ENCODE peak calls at places on chromosome 10, in four cellular contexts. M is left ventricle myocardium superior, I is GM23248, L is NCI-H748 treated with DMSO at 0.1 percent for 48 hours. G is an unnamed sample.

GRCh38 chr10:22550732-22551131 is 163.6 kb downstream of the PIP4K2A start:
- DNase-seq in M (peak), I (peak), L (no peak), G (peak)

GRCh38 chr10:93152136-93152535 is 78.4 kb downstream of the CYP26A1 start:
- DNase-seq in M (no peak), I (peak), L (no peak), G (no peak)

GRCh38 chr10:35595106-35595505 is 10.0 kb upstream of the GJD4 start:
- DNase-seq in M (no peak), I (no peak), L (no peak), G (no peak)

GRCh38 chr10:33193867-33194521 is 140.5 kb downstream of the NRP1 start:
- DNase-seq in M (no peak), I (peak), L (no peak), G (no peak)

GRCh38 chr10:83425306-83425705 is 714.0 kb upstream of the GHITM start:
- DNase-seq in M (no peak), I (no peak), L (no peak), G (no peak)

GRCh38 chr10:113961261-113961938 is 82.3 kb upstream of the ADRB1 start:
- DNase-seq in M (no peak), I (no peak), L (no peak), G (no peak)

GRCh38 chr10:77969029-77969635 is 42.6 kb upstream of the DLG5 start:
- DNase-seq in M (no peak), I (no peak), L (no peak), G (no peak)

GRCh38 chr10:125095776-125096175 is 64.6 kb downstream of the CTBP2 start:
- DNase-seq in M (no peak), I (no peak), L (no peak), G (no peak)

GRCh38 chr10:125953778-125954385 is 57.5 kb downstream of the FANK1 start:
- DNase-seq in M (no peak), I (peak), L (no peak), G (no peak)

GRCh38 chr10:133388973-133389818 is 4.8 kb upstream of the MTG1 start:
- DNase-seq in M (peak), I (no peak), L (no peak), G (no peak)

GRCh38 chr10:88114368-88114767 is 250.9 kb downstream of the PTEN start:
- DNase-seq in M (peak), I (peak), L (no peak), G (peak)